ENCODE peak calls at places on chromosomes 11 and 22, in eight cellular contexts. One of them, this sample, is unnamed.

GRCh38 chr11:39668640-39669039 is 1790.8 kb downstream of the LRRC4C start:
- DNase-seq in NCI-H774: no peak
- DNase-seq in T47D: no peak
- DNase-seq in PC-3: peak; percentile 69
- DNase-seq in HCT116: no peak
- DNase-seq in activated CD4-positive, alpha-beta T cell treated with anti-CD3 and anti-CD28 coated beads, Interleukin-2, amount 10 ng/mL, durations not matched to agents 24 days and 14 days: no peak
- DNase-seq in NCI-H1436 treated with DMSO at 0.1 percent for 48 hours: no peak
- DNase-seq in NCI-H2171 treated with DMSO at 0.1 percent for 48 hours: no peak
- DNase-seq in this sample: no peak

GRCh38 chr22:21779444-21779843 is 43.9 kb upstream of the YPEL1 start:
- DNase-seq in NCI-H774: no peak
- DNase-seq in T47D: no peak
- DNase-seq in PC-3: no peak
- DNase-seq in HCT116: no peak
- DNase-seq in activated CD4-positive, alpha-beta T cell treated with anti-CD3 and anti-CD28 coated beads, Interleukin-2, amount 10 ng/mL, durations not matched to agents 24 days and 14 days: no peak
- DNase-seq in NCI-H1436 treated with DMSO at 0.1 percent for 48 hours: no peak
- DNase-seq in NCI-H2171 treated with DMSO at 0.1 percent for 48 hours: no peak
- DNase-seq in this sample: no peak

GRCh38 chr11:1425439-1425838 is 35.7 kb downstream of the BRSK2 start:
- DNase-seq in NCI-H774: no peak
- DNase-seq in T47D: no peak
- DNase-seq in PC-3: no peak
- DNase-seq in HCT116: no peak
- DNase-seq in activated CD4-positive, alpha-beta T cell treated with anti-CD3 and anti-CD28 coated beads, Interleukin-2, amount 10 ng/mL, durations not matched to agents 24 days and 14 days: no peak
- DNase-seq in NCI-H1436 treated with DMSO at 0.1 percent for 48 hours: no peak
- DNase-seq in NCI-H2171 treated with DMSO at 0.1 percent for 48 hours: no peak
- DNase-seq in this sample: no peak

GRCh38 chr11:132234878-132235277 is 864.5 kb downstream of the NTM start:
- DNase-seq in NCI-H774: no peak
- DNase-seq in T47D: no peak
- DNase-seq in PC-3: peak; percentile 15
- DNase-seq in HCT116: no peak
- DNase-seq in activated CD4-positive, alpha-beta T cell treated with anti-CD3 and anti-CD28 coated beads, Interleukin-2, amount 10 ng/mL, durations not matched to agents 24 days and 14 days: no peak
- DNase-seq in NCI-H1436 treated with DMSO at 0.1 percent for 48 hours: no peak
- DNase-seq in NCI-H2171 treated with DMSO at 0.1 percent for 48 hours: no peak
- DNase-seq in this sample: no peak

GRCh38 chr11:68843052-68843561 is 1.4 kb upstream of the CPT1A start:
- DNase-seq in NCI-H774: peak; percentile 75
- DNase-seq in T47D: peak; percentile 48
- DNase-seq in PC-3: no peak
- DNase-seq in HCT116: no peak
- DNase-seq in activated CD4-positive, alpha-beta T cell treated with anti-CD3 and anti-CD28 coated beads, Interleukin-2, amount 10 ng/mL, durations not matched to agents 24 days and 14 days: peak; percentile 89
- DNase-seq in NCI-H1436 treated with DMSO at 0.1 percent for 48 hours: no peak
- DNase-seq in NCI-H2171 treated with DMSO at 0.1 percent for 48 hours: no peak
- DNase-seq in this sample: no peak

GRCh38 chr11:108912587-108912986 is 247.7 kb downstream of the DDX10 start:
- DNase-seq in NCI-H774: no peak
- DNase-seq in T47D: no peak
- DNase-seq in PC-3: no peak
- DNase-seq in HCT116: no peak
- DNase-seq in activated CD4-positive, alpha-beta T cell treated with anti-CD3 and anti-CD28 coated beads, Interleukin-2, amount 10 ng/mL, durations not matched to agents 24 days and 14 days: no peak
- DNase-seq in NCI-H1436 treated with DMSO at 0.1 percent for 48 hours: no peak
- DNase-seq in NCI-H2171 treated with DMSO at 0.1 percent for 48 hours: no peak
- DNase-seq in this sample: no peak

GRCh38 chr11:2516276-2517015 is 71.6 kb downstream of the KCNQ1 start:
- DNase-seq in NCI-H774: no peak
- DNase-seq in T47D: no peak
- DNase-seq in PC-3: no peak
- DNase-seq in HCT116: no peak
- DNase-seq in activated CD4-positive, alpha-beta T cell treated with anti-CD3 and anti-CD28 coated beads, Interleukin-2, amount 10 ng/mL, durations not matched to agents 24 days and 14 days: no peak
- DNase-seq in NCI-H1436 treated with DMSO at 0.1 percent for 48 hours: no peak
- DNase-seq in NCI-H2171 treated with DMSO at 0.1 percent for 48 hours: no peak
- DNase-seq in this sample: no peak

GRCh38 chr11:111360150-111361043 is 18.7 kb downstream of the POU2AF1 start:
- DNase-seq in NCI-H774: no peak
- DNase-seq in T47D: no peak
- DNase-seq in PC-3: no peak
- DNase-seq in HCT116: no peak
- DNase-seq in activated CD4-positive, alpha-beta T cell treated with anti-CD3 and anti-CD28 coated beads, Interleukin-2, amount 10 ng/mL, durations not matched to agents 24 days and 14 days: peak; percentile 34
- DNase-seq in NCI-H1436 treated with DMSO at 0.1 percent for 48 hours: no peak
- DNase-seq in NCI-H2171 treated with DMSO at 0.1 percent for 48 hours: no peak
- DNase-seq in this sample: no peak

GRCh38 chr11:9688716-9689511 is 25.0 kb downstream of the SWAP70 start:
- DNase-seq in NCI-H774: no peak
- DNase-seq in T47D: no peak
- DNase-seq in PC-3: peak; percentile 49
- DNase-seq in HCT116: no peak
- DNase-seq in activated CD4-positive, alpha-beta T cell treated with anti-CD3 and anti-CD28 coated beads, Interleukin-2, amount 10 ng/mL, durations not matched to agents 24 days and 14 days: peak; percentile 62
- DNase-seq in NCI-H1436 treated with DMSO at 0.1 percent for 48 hours: no peak
- DNase-seq in NCI-H2171 treated with DMSO at 0.1 percent for 48 hours: no peak
- DNase-seq in this sample: no peak

GRCh38 chr11:118917488-118918127 is 8.1 kb downstream of the BCL9L start:
- DNase-seq in NCI-H774: no peak
- DNase-seq in T47D: peak; percentile 76
- DNase-seq in PC-3: peak; percentile 52
- DNase-seq in HCT116: no peak
- DNase-seq in activated CD4-positive, alpha-beta T cell treated with anti-CD3 and anti-CD28 coated beads, Interleukin-2, amount 10 ng/mL, durations not matched to agents 24 days and 14 days: peak; percentile 86
- DNase-seq in NCI-H1436 treated with DMSO at 0.1 percent for 48 hours: no peak
- DNase-seq in NCI-H2171 treated with DMSO at 0.1 percent for 48 hours: peak; percentile 16
- DNase-seq in this sample: no peak

GRCh38 chr11:5891216-5891800 is 1.7 kb upstream of the OR52E5 start:
- DNase-seq in NCI-H774: no peak
- DNase-seq in T47D: peak; percentile 9
- DNase-seq in PC-3: peak; percentile 23
- DNase-seq in HCT116: no peak
- DNase-seq in activated CD4-positive, alpha-beta T cell treated with anti-CD3 and anti-CD28 coated beads, Interleukin-2, amount 10 ng/mL, durations not matched to agents 24 days and 14 days: no peak
- DNase-seq in NCI-H1436 treated with DMSO at 0.1 percent for 48 hours: no peak
- DNase-seq in NCI-H2171 treated with DMSO at 0.1 percent for 48 hours: no peak
- DNase-seq in this sample: no peak

GRCh38 chr11:86811637-86812321 is 11.4 kb downstream of the PRSS23 start:
- DNase-seq in NCI-H774: no peak
- DNase-seq in T47D: no peak
- DNase-seq in PC-3: peak; percentile 76
- DNase-seq in HCT116: peak; percentile 76
- DNase-seq in activated CD4-positive, alpha-beta T cell treated with anti-CD3 and anti-CD28 coated beads, Interleukin-2, amount 10 ng/mL, durations not matched to agents 24 days and 14 days: no peak
- DNase-seq in NCI-H1436 treated with DMSO at 0.1 percent for 48 hours: no peak
- DNase-seq in NCI-H2171 treated with DMSO at 0.1 percent for 48 hours: no peak
- DNase-seq in this sample: no peak

GRCh38 chr11:1573077-1573846 is 1.2 kb upstream of the DUSP8 start:
- DNase-seq in NCI-H774: peak; percentile 46
- DNase-seq in T47D: peak; percentile 57
- DNase-seq in PC-3: no peak
- DNase-seq in HCT116: no peak
- DNase-seq in activated CD4-positive, alpha-beta T cell treated with anti-CD3 and anti-CD28 coated beads, Interleukin-2, amount 10 ng/mL, durations not matched to agents 24 days and 14 days: peak; percentile 71
- DNase-seq in NCI-H1436 treated with DMSO at 0.1 percent for 48 hours: no peak
- DNase-seq in NCI-H2171 treated with DMSO at 0.1 percent for 48 hours: no peak
- DNase-seq in this sample: no peak

GRCh38 chr11:116457336-116458007 is 315.3 kb downstream of the BUD13 start:
- DNase-seq in NCI-H774: no peak
- DNase-seq in T47D: no peak
- DNase-seq in PC-3: no peak
- DNase-seq in HCT116: no peak
- DNase-seq in activated CD4-positive, alpha-beta T cell treated with anti-CD3 and anti-CD28 coated beads, Interleukin-2, amount 10 ng/mL, durations not matched to agents 24 days and 14 days: no peak
- DNase-seq in NCI-H1436 treated with DMSO at 0.1 percent for 48 hours: no peak
- DNase-seq in NCI-H2171 treated with DMSO at 0.1 percent for 48 hours: no peak
- DNase-seq in this sample: no peak

GRCh38 chr11:832529-833113 is at the start of gene CD151:
- DNase-seq in NCI-H774: peak; percentile 29
- DNase-seq in T47D: peak; percentile 69
- DNase-seq in PC-3: peak; percentile 60
- DNase-seq in HCT116: no peak
- DNase-seq in activated CD4-positive, alpha-beta T cell treated with anti-CD3 and anti-CD28 coated beads, Interleukin-2, amount 10 ng/mL, durations not matched to agents 24 days and 14 days: peak; percentile 85
- DNase-seq in NCI-H1436 treated with DMSO at 0.1 percent for 48 hours: no peak
- DNase-seq in NCI-H2171 treated with DMSO at 0.1 percent for 48 hours: peak; percentile 7
- DNase-seq in this sample: no peak

GRCh38 chr22:49877642-49878041 is 24.0 kb downstream of the ZBED4 start:
- DNase-seq in NCI-H774: no peak
- DNase-seq in T47D: no peak
- DNase-seq in PC-3: no peak
- DNase-seq in HCT116: no peak
- DNase-seq in activated CD4-positive, alpha-beta T cell treated with anti-CD3 and anti-CD28 coated beads, Interleukin-2, amount 10 ng/mL, durations not matched to agents 24 days and 14 days: no peak
- DNase-seq in NCI-H1436 treated with DMSO at 0.1 percent for 48 hours: no peak
- DNase-seq in NCI-H2171 treated with DMSO at 0.1 percent for 48 hours: no peak
- DNase-seq in this sample: no peak

GRCh38 chr11:1220941-1221721 is 1.7 kb upstream of the MUC5B start:
- DNase-seq in NCI-H774: no peak
- DNase-seq in T47D: no peak
- DNase-seq in PC-3: no peak
- DNase-seq in HCT116: no peak
- DNase-seq in activated CD4-positive, alpha-beta T cell treated with anti-CD3 and anti-CD28 coated beads, Interleukin-2, amount 10 ng/mL, durations not matched to agents 24 days and 14 days: no peak
- DNase-seq in NCI-H1436 treated with DMSO at 0.1 percent for 48 hours: no peak
- DNase-seq in NCI-H2171 treated with DMSO at 0.1 percent for 48 hours: peak; percentile 14
- DNase-seq in this sample: no peak

GRCh38 chr11:14237333-14237988 is 121.5 kb downstream of the RRAS2 start:
- DNase-seq in NCI-H774: no peak
- DNase-seq in T47D: no peak
- DNase-seq in PC-3: no peak
- DNase-seq in HCT116: no peak
- DNase-seq in activated CD4-positive, alpha-beta T cell treated with anti-CD3 and anti-CD28 coated beads, Interleukin-2, amount 10 ng/mL, durations not matched to agents 24 days and 14 days: no peak
- DNase-seq in NCI-H1436 treated with DMSO at 0.1 percent for 48 hours: no peak
- DNase-seq in NCI-H2171 treated with DMSO at 0.1 percent for 48 hours: no peak
- DNase-seq in this sample: no peak

This sample was measured in keratinocyte.